ENCODE peak calls at places on chromosome X, in five cellular contexts. C is choroid plexus epithelial cell, W is lower leg skin, X is fibroblast of mammary gland, F is nephron progenitor cell. U is an unnamed sample.

GRCh38 chrX:132564026-132564425 is 75.2 kb upstream of the MBNL3 start:
- DNase-seq in C (no peak), W (no peak), X (peak), F (no peak), U (no peak)

GRCh38 chrX:153935326-153935851 is 552 bp upstream of the NAA10 start:
- DNase-seq in C (no peak), W (no peak), X (no peak), F (no peak), U (no peak)

GRCh38 chrX:94288325-94288724 is 614.3 kb downstream of the FAM133A start:
- DNase-seq in C (no peak), W (no peak), X (no peak), F (no peak), U (no peak)

GRCh38 chrX:53263597-53264094 is 17.7 kb downstream of the IQSEC2 start:
- DNase-seq in C (no peak), W (no peak), X (peak), F (no peak), U (no peak)

GRCh38 chrX:77597511-77597910 is 150.3 kb downstream of the FGF16 start:
- DNase-seq in C (no peak), W (no peak), X (peak), F (no peak), U (no peak)

GRCh38 chrX:10231461-10231860 is 74.7 kb downstream of the CLCN4 start:
- DNase-seq in C (no peak), W (no peak), X (no peak), F (no peak), U (no peak)

GRCh38 chrX:9845574-9845948 is 59.3 kb downstream of the SHROOM2 start:
- DNase-seq in C (peak), W (no peak), X (no peak), F (no peak), U (no peak)

GRCh38 chrX:65673857-65674350 is 6.5 kb downstream of the MSN start:
- DNase-seq in C (no peak), W (no peak), X (no peak), F (no peak), U (no peak)

GRCh38 chrX:14581081-14581480 is 51.7 kb downstream of the GLRA2 start:
- DNase-seq in C (no peak), W (no peak), X (no peak), F (no peak), U (no peak)

GRCh38 chrX:11733614-11734013 is 24.4 kb upstream of the MSL3 start:
- DNase-seq in C (no peak), W (no peak), X (no peak), F (no peak), U (no peak)

GRCh38 chrX:115940888-115941332 is 229.6 kb upstream of the AGTR2 start:
- DNase-seq in C (peak), W (no peak), X (peak), F (no peak), U (no peak)

GRCh38 chrX:144219035-144219434 is 335.2 kb downstream of the UBE2NL start:
- DNase-seq in C (no peak), W (no peak), X (no peak), F (peak), U (no peak)

GRCh38 chrX:104370089-104370488 is 115.4 kb upstream of the ESX1 start:
- DNase-seq in C (peak), W (no peak), X (peak), F (no peak), U (no peak)

GRCh38 chrX:23392195-23392594 is 57.5 kb downstream of the PTCHD1 start:
- DNase-seq in C (no peak), W (no peak), X (no peak), F (no peak), U (no peak)

GRCh38 chrX:132750312-132751042 is 208.0 kb downstream of the HS6ST2 start:
- DNase-seq in C (no peak), W (no peak), X (no peak), F (no peak), U (no peak)

GRCh38 chrX:13151806-13152510 is 107.5 kb upstream of the FAM9C start:
- DNase-seq in C (peak), W (no peak), X (peak), F (no peak), U (no peak)

GRCh38 chrX:26952213-26952612 is 510.9 kb downstream of the PPP4R3C start:
- DNase-seq in C (peak), W (no peak), X (no peak), F (no peak), U (no peak)

GRCh38 chrX:37314526-37314925 is 34.6 kb upstream of the PRRG1 start:
- DNase-seq in C (peak), W (no peak), X (no peak), F (no peak), U (no peak)

GRCh38 chrX:86171366-86171765 is 23.1 kb downstream of the DACH2 start:
- DNase-seq in C (peak), W (no peak), X (peak), F (peak), U (no peak)

GRCh38 chrX:17499512-17499911 is 124.5 kb downstream of the NHS start:
- DNase-seq in C (no peak), W (no peak), X (no peak), F (no peak), U (no peak)

GRCh38 chrX:20585782-20586181 is 319.1 kb upstream of the RPS6KA3 start:
- DNase-seq in C (peak), W (no peak), X (no peak), F (no peak), U (no peak)

GRCh38 chrX:13009256-13009655 is 34.3 kb downstream of the TMSB4X start:
- DNase-seq in C (no peak), W (no peak), X (no peak), F (no peak), U (no peak)

GRCh38 chrX:12975999-12976558 is 1.2 kb downstream of the TMSB4X start:
- DNase-seq in C (peak), W (no peak), X (no peak), F (peak), U (no peak)

GRCh38 chrX:10016516-10017132 is 49.5 kb downstream of the CLDN34 start:
- DNase-seq in C (no peak), W (peak), X (no peak), F (no peak), U (no peak)

GRCh38 chrX:14934423-14934822 is 61.2 kb downstream of the MOSPD2 start:
- DNase-seq in C (peak), W (no peak), X (no peak), F (no peak), U (no peak)

GRCh38 chrX:10166731-10167149 is 10.0 kb downstream of the CLCN4 start:
- DNase-seq in C (no peak), W (no peak), X (no peak), F (no peak), U (no peak)

GRCh38 chrX:120823554-120823953 is 52.1 kb downstream of the CT47B1 start:
- DNase-seq in C (peak), W (no peak), X (no peak), F (no peak), U (no peak)

GRCh38 chrX:115900425-115900824 is 270.1 kb upstream of the AGTR2 start:
- DNase-seq in C (no peak), W (no peak), X (no peak), F (no peak), U (no peak)

GRCh38 chrX:153635788-153636668 is 11.0 kb upstream of the DUSP9 start:
- DNase-seq in C (peak), W (no peak), X (peak), F (no peak), U (no peak)

GRCh38 chrX:11535156-11535919 is 130.4 kb downstream of the ARHGAP6 start:
- DNase-seq in C (no peak), W (no peak), X (peak), F (no peak), U (no peak)

GRCh38 chrX:47623540-47624027 is 3.9 kb upstream of the SYN1 start:
- DNase-seq in C (peak), W (no peak), X (peak), F (peak), U (peak)

GRCh38 chrX:46330981-46331380 is 214.2 kb downstream of the ZNF674 start:
- DNase-seq in C (no peak), W (no peak), X (no peak), F (no peak), U (no peak)

GRCh38 chrX:33974676-33975075 is 157.4 kb downstream of the FAM47A start:
- DNase-seq in C (no peak), W (no peak), X (no peak), F (no peak), U (no peak)

GRCh38 chrX:63561425-63561824 is 210.3 kb upstream of the SPIN4 start:
- DNase-seq in C (peak), W (no peak), X (no peak), F (no peak), U (no peak)

GRCh38 chrX:119880552-119881437 is 9.2 kb downstream of the NDUFA1 start:
- DNase-seq in C (peak), W (no peak), X (peak), F (peak), U (no peak)

GRCh38 chrX:2629316-2630168 is 61.6 kb upstream of the CD99 start:
- DNase-seq in C (no peak), W (no peak), X (no peak), F (no peak), U (no peak)

GRCh38 chrX:41258871-41259270 is 75.1 kb upstream of the DDX3X start:
- DNase-seq in C (no peak), W (no peak), X (peak), F (no peak), U (no peak)

GRCh38 chrX:17242470-17242869 is 132.5 kb upstream of the NHS start:
- DNase-seq in C (peak), W (no peak), X (peak), F (peak), U (no peak)

GRCh38 chrX:1380672-1381233 is 11.2 kb downstream of the SLC25A6 start:
- DNase-seq in C (no peak), W (no peak), X (no peak), F (no peak), U (no peak)

GRCh38 chrX:16137416-16138107 is 14.2 kb downstream of the GRPR start:
- DNase-seq in C (no peak), W (no peak), X (no peak), F (no peak), U (no peak)

GRCh38 chrX:16140983-16141382 is 17.6 kb downstream of the GRPR start:
- DNase-seq in C (no peak), W (no peak), X (no peak), F (no peak), U (no peak)

GRCh38 chrX:16140448-16140847 is 17.1 kb downstream of the GRPR start:
- DNase-seq in C (no peak), W (no peak), X (no peak), F (no peak), U (no peak)

GRCh38 chrX:16136080-16136479 is 12.7 kb downstream of the GRPR start:
- DNase-seq in C (no peak), W (no peak), X (peak), F (no peak), U (no peak)

DNA sequence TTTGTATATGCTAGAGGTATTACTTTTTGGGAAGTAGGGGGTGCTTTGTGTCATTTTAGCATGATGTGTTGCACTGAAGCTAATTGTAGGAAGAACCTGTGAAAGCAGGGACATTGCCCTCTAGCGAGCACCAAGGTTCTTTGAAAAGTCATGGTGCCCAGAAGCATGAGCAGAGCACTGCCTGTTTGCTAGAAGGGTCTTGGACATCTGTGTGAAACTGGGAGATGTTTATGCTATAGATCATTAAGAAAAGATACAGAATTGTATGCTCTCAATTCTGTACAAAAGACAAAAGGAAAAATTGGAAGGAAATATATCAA is 14.7 kb downstream of the GRPR start:
- DNase-seq in C (peak), W (no peak), X (no peak), F (no peak), U (no peak)
- TF ChIP-seq CTCF in C (peak), W (no peak), X (peak), F (no peak), U (no peak)

DNA sequence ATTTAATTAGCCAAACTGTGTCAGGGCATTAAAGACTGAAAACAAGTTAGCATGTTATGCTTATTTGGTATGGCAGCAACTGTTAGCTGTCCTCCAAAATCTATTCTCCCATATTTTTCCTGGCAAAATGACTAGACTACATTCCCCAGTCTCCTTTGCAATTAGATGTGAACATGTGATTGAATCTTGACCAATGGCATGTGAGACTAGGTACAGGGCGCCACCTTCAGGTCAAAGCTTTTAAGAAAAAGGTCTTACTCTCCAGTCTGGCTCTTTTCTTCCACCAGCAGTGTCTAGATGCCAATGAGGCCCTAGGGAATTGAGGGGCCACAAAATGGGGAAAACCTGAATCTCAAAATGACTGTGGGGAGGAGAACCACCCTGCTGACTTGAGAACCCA is 408.2 kb downstream of the SMARCA1 start:
- DNase-seq in C (peak), W (no peak), X (peak), F (peak), U (no peak)
- TF ChIP-seq CTCF in C (no peak), W (no peak), X (peak), F (peak), U (peak)

GRCh38 chrX:68234171-68234910 is 199.0 kb downstream of the OPHN1 start:
- DNase-seq in C (peak), W (no peak), X (no peak), F (no peak), U (no peak)

GRCh38 chrX:68238568-68238967 is 194.7 kb downstream of the OPHN1 start:
- DNase-seq in C (no peak), W (no peak), X (no peak), F (no peak), U (no peak)
- TF ChIP-seq CTCF in C (peak), W (no peak), X (peak), F (peak), U (peak)

GRCh38 chrX:106752101-106752678 is 25.7 kb downstream of the RNF128 start:
- DNase-seq in C (peak), W (no peak), X (peak), F (no peak), U (no peak)
- TF ChIP-seq CTCF in C (peak), W (no peak), X (peak), F (peak), U (peak)

DNA sequence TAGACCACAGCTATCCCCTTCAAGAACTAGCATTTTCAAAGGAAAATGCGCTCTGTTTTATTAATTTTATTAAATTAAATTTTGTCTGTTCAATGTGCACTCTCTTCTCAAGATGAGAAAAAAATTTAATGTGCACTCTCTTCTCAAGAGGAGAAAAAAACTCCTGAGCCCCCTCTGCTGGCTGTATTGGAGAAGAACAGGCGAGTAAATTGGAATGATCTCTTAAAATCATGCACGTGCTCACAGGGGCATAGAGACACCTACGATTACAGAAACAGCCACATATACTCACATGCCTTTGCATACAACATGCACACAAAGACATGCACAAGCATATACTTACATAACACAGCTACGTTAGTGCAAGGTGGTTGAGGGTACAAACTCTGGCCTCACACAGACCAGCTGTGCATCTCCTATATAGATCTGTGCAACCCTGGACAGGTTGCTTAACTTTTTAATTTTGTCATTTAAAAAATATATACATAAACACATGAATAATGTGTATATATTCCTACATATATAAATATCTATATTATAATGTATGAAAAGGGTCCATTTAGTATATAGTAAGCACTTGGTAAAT is 176.2 kb upstream of the CXorf66 start:
- DNase-seq in C (peak), W (no peak), X (peak), F (peak), U (no peak)
- TF ChIP-seq CTCF in C (peak), W (no peak), X (peak), F (peak), U (peak)

DNA sequence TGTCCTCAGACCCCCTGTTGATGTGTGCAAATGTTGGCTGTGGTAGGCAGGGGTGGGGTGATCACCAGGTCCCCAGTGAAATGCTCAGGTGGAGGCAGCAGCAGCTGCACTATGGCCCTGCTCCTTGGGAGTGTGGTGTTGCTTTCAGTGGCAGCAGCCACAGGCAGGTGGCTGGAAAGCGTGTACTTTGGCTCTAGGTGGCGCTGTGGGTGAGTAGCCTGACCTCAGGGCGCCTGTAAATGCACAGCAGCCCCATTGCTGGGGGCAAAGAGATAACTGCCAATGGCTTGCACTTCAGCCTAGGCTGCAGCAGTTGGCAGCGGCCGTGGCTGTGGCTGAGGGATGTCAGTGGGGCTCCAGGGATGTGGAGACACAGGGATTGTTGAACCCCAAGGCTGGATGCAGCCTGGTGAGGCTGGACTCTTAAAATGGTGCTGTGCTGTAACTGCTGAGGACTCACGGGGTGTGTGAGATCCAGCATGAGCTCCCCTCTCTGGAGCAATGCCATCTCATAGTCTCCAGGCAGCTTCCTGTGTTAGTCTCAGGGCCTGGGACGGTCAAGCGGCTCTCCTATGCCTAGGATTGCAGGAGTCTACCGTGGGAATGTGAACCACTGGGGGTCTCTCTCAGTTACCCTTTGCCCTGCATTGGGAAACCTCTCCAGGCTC is 421.7 kb upstream of the HTR2C start:
- DNase-seq in C (no peak), W (no peak), X (no peak), F (peak), U (no peak)
- TF ChIP-seq CTCF in C (no peak), W (no peak), X (no peak), F (no peak), U (no peak)

GRCh38 chrX:134810211-134810610 is 151.9 kb upstream of the PLAC1 start:
- DNase-seq in C (no peak), W (no peak), X (no peak), F (no peak), U (no peak)

DNA sequence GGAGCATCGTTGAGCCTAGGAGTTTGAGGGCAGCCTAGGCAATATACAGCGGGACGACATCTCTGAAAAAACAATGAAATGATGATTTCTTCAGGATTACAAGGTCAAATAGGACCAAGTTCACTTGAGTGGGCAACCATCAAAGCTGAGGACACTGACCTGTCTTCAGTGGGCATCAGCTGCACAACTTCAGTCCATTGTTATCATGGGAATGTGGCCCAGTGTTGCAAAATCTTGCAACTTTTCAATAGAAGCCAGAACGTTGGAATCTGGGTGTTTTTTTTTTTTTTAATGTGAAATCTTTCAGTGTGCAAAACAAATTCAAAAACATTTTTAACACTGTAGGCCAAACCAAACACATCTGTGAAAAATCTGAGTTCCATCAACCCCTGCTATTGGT is 155.4 kb upstream of the PLAC1 start:
- DNase-seq in C (no peak), W (no peak), X (no peak), F (no peak), U (no peak)
- TF ChIP-seq CTCF in C (no peak), W (no peak), X (no peak), F (no peak), U (no peak)

GRCh38 chrX:30577362-30577961 is at the start of gene TASL:
- DNase-seq in C (no peak), W (no peak), X (no peak), F (no peak), U (no peak)

GRCh38 chrX:30580641-30581040 is 3.1 kb upstream of the TASL start:
- DNase-seq in C (no peak), W (no peak), X (no peak), F (no peak), U (no peak)

GRCh38 chrX:30576881-30577280 is 685 bp downstream of the TASL start:
- DNase-seq in C (no peak), W (no peak), X (no peak), F (no peak), U (no peak)

GRCh38 chrX:30586516-30586915 is 8.9 kb upstream of the TASL start:
- DNase-seq in C (no peak), W (no peak), X (no peak), F (no peak), U (no peak)

DNA sequence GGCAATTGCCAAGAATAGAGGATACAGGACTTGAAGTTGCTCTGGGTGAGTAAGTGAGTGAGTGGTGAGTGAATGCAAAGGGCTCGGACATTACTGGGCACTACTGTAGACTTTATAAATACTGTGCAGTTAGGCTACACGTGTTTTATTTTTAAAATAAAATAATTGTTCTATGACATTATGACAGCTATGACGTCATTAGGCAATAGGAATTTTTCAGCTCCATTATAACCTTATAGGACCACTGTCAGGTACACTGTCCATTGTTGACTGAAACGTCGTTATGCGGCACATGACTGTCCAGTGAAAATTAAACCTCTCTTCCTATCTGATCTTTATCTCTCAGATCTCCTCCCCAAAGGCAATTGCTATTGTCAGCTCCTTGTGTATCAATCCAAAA is 5.1 kb upstream of the TASL start:
- DNase-seq in C (no peak), W (no peak), X (no peak), F (no peak), U (no peak)
- TF ChIP-seq CTCF in C (no peak), W (no peak), X (no peak), F (no peak), U (no peak)

GRCh38 chrX:28802625-28803024 is 215.4 kb downstream of the IL1RAPL1 start:
- DNase-seq in C (peak), W (no peak), X (no peak), F (no peak), U (no peak)
- TF ChIP-seq CTCF in C (peak), W (no peak), X (no peak), F (no peak), U (no peak)

U was measured in D721Med.